ENCODE peak calls at places on chromosomes 1 and 21, in seven cellular contexts. U, Z, S, G, Y, R and F are unnamed samples.

GRCh38 chr1:212488436-212489283 is 55.9 kb downstream of the NENF start:
- DNase-seq in G (no peak), R (peak), S (no peak), Y (peak), U (no peak), Z (no peak), F (peak)

GRCh38 chr21:43273708-43274021 is 104.9 kb downstream of the CRYAA start:
- DNase-seq in R (no peak), U (no peak), S (no peak), G (no peak), Y (no peak), Z (no peak), F (no peak)

GRCh38 chr1:241250465-241250864 is 106.5 kb downstream of the RGS7 start:
- DNase-seq in U (no peak), Y (no peak), G (no peak), S (no peak), Z (no peak), R (no peak), F (no peak)

GRCh38 chr21:41953831-41954653 is at the start of gene C2CD2:
- DNase-seq in Y (no peak), G (no peak), R (peak), U (peak), S (peak), Z (peak), F (peak)

GRCh38 chr1:23872421-23872820 is 4.3 kb upstream of the FUCA1 start:
- DNase-seq in S (no peak), Y (no peak), Z (no peak), R (no peak), U (no peak), G (no peak), F (peak)

GRCh38 chr1:6392081-6392879 is 1.3 kb downstream of the ACOT7 start:
- DNase-seq in R (no peak), S (no peak), Z (no peak), U (no peak), G (no peak), Y (no peak), F (peak)

GRCh38 chr1:37482796-37483744 is 8.7 kb downstream of the ZC3H12A start:
- DNase-seq in Z (no peak), R (no peak), S (no peak), U (no peak), Y (no peak), G (no peak), F (no peak)

GRCh38 chr1:106526650-106527049 is 529.8 kb upstream of the PRMT6 start:
- DNase-seq in R (no peak), U (no peak), S (no peak), Z (no peak), G (no peak), Y (peak), F (no peak)

GRCh38 chr1:163395767-163396166 is 74.0 kb downstream of the NUF2 start:
- DNase-seq in Z (no peak), U (no peak), Y (no peak), G (no peak), R (no peak), S (no peak), F (no peak)

GRCh38 chr1:156657161-156657970 is 15.4 kb downstream of the BCAN start:
- DNase-seq in Y (peak), U (no peak), R (peak), S (peak), Z (peak), G (peak), F (peak)

GRCh38 chr1:10424034-10424433 is 6.2 kb upstream of the CENPS start:
- DNase-seq in S (no peak), Z (no peak), U (no peak), R (peak), Y (peak), G (no peak), F (no peak)